ENCODE peak calls at places on chromosomes 1 and 21, in four cellular contexts. One of them, this sample, is unnamed.
A peak's percentile ranks its signal among the peaks of the same experiment; 100 is the strongest.

GRCh38 chr1:163980391-163980790 is 578.6 kb upstream of the PBX1 start:
- DNase-seq in posterior cingulate gyrus: no peak
- DNase-seq in activated T-cell treated with anti-CD3 and anti-CD28 coated beads, Interleukin-2, amount 50 U/mL, for 72 hours: no peak
- DNase-seq in NCI-H2081: peak; percentile 65
- DNase-seq in this sample: no peak

GRCh38 chr1:199113265-199113869 is 474.5 kb downstream of the PTPRC start:
- DNase-seq in posterior cingulate gyrus: peak; percentile 77
- DNase-seq in NCI-H2081: peak; percentile 43
- DNase-seq in activated T-cell treated with anti-CD3 and anti-CD28 coated beads, Interleukin-2, amount 50 U/mL, for 72 hours: peak; percentile 67
- DNase-seq in this sample: no peak

GRCh38 chr21:44890338-44890931 is 16.9 kb upstream of the PTTG1IP start:
- DNase-seq in activated T-cell treated with anti-CD3 and anti-CD28 coated beads, Interleukin-2, amount 50 U/mL, for 72 hours: no peak
- DNase-seq in NCI-H2081: no peak
- DNase-seq in posterior cingulate gyrus: no peak
- DNase-seq in this sample: no peak

GRCh38 chr21:42222821-42223390 is 4.0 kb downstream of the ABCG1 start:
- DNase-seq in activated T-cell treated with anti-CD3 and anti-CD28 coated beads, Interleukin-2, amount 50 U/mL, for 72 hours: no peak
- DNase-seq in posterior cingulate gyrus: no peak
- DNase-seq in NCI-H2081: no peak
- DNase-seq in this sample: no peak

GRCh38 chr1:201954263-201955008 is 867 bp upstream of the TIMM17A start:
- DNase-seq in posterior cingulate gyrus: no peak
- DNase-seq in activated T-cell treated with anti-CD3 and anti-CD28 coated beads, Interleukin-2, amount 50 U/mL, for 72 hours: peak; percentile 10
- DNase-seq in NCI-H2081: no peak
- DNase-seq in this sample: no peak

GRCh38 chr1:44501022-44501910 is 96.2 kb downstream of the RNF220 start:
- DNase-seq in posterior cingulate gyrus: peak; percentile 78
- DNase-seq in activated T-cell treated with anti-CD3 and anti-CD28 coated beads, Interleukin-2, amount 50 U/mL, for 72 hours: no peak
- DNase-seq in NCI-H2081: no peak
- DNase-seq in this sample: no peak

GRCh38 chr1:197304626-197305200 is 36.7 kb downstream of the CRB1 start:
- DNase-seq in NCI-H2081: no peak
- DNase-seq in activated T-cell treated with anti-CD3 and anti-CD28 coated beads, Interleukin-2, amount 50 U/mL, for 72 hours: no peak
- DNase-seq in posterior cingulate gyrus: no peak
- DNase-seq in this sample: no peak

GRCh38 chr1:226619031-226619430 is 70.5 kb downstream of the STUM start:
- DNase-seq in activated T-cell treated with anti-CD3 and anti-CD28 coated beads, Interleukin-2, amount 50 U/mL, for 72 hours: no peak
- DNase-seq in NCI-H2081: no peak
- DNase-seq in posterior cingulate gyrus: no peak
- DNase-seq in this sample: no peak

GRCh38 chr1:201184734-201185453 is 5.7 kb upstream of the IGFN1 start:
- DNase-seq in posterior cingulate gyrus: peak; percentile 20
- DNase-seq in activated T-cell treated with anti-CD3 and anti-CD28 coated beads, Interleukin-2, amount 50 U/mL, for 72 hours: no peak
- DNase-seq in NCI-H2081: no peak
- DNase-seq in this sample: peak; percentile 32

GRCh38 chr1:171292799-171293198 is 21.2 kb upstream of the FMO4 start:
- DNase-seq in NCI-H2081: no peak
- DNase-seq in activated T-cell treated with anti-CD3 and anti-CD28 coated beads, Interleukin-2, amount 50 U/mL, for 72 hours: no peak
- DNase-seq in posterior cingulate gyrus: no peak
- DNase-seq in this sample: no peak

GRCh38 chr1:66294692-66295384 is 239.1 kb upstream of the SGIP1 start:
- DNase-seq in activated T-cell treated with anti-CD3 and anti-CD28 coated beads, Interleukin-2, amount 50 U/mL, for 72 hours: peak; percentile 18
- DNase-seq in NCI-H2081: no peak
- DNase-seq in posterior cingulate gyrus: no peak
- DNase-seq in this sample: no peak

GRCh38 chr1:221740941-221741363 is 937 bp downstream of the DUSP10 start:
- DNase-seq in posterior cingulate gyrus: peak; percentile 24
- DNase-seq in NCI-H2081: no peak
- DNase-seq in activated T-cell treated with anti-CD3 and anti-CD28 coated beads, Interleukin-2, amount 50 U/mL, for 72 hours: peak; percentile 41
- DNase-seq in this sample: no peak

GRCh38 chr21:25579402-25580016 is 27.8 kb downstream of the MRPL39 start:
- DNase-seq in posterior cingulate gyrus: no peak
- DNase-seq in NCI-H2081: no peak
- DNase-seq in activated T-cell treated with anti-CD3 and anti-CD28 coated beads, Interleukin-2, amount 50 U/mL, for 72 hours: no peak
- DNase-seq in this sample: no peak

GRCh38 chr1:198201956-198202784 is 45.4 kb downstream of the NEK7 start:
- DNase-seq in posterior cingulate gyrus: no peak
- DNase-seq in activated T-cell treated with anti-CD3 and anti-CD28 coated beads, Interleukin-2, amount 50 U/mL, for 72 hours: peak; percentile 65
- DNase-seq in NCI-H2081: no peak
- DNase-seq in this sample: no peak

GRCh38 chr1:15959847-15960446 is 16.0 kb downstream of the ZBTB17 start:
- DNase-seq in posterior cingulate gyrus: no peak
- DNase-seq in activated T-cell treated with anti-CD3 and anti-CD28 coated beads, Interleukin-2, amount 50 U/mL, for 72 hours: no peak
- DNase-seq in NCI-H2081: no peak
- DNase-seq in this sample: no peak

GRCh38 chr1:154791292-154792278 is 78.5 kb downstream of the KCNN3 start:
- DNase-seq in NCI-H2081: no peak
- DNase-seq in activated T-cell treated with anti-CD3 and anti-CD28 coated beads, Interleukin-2, amount 50 U/mL, for 72 hours: peak; percentile 90
- DNase-seq in posterior cingulate gyrus: no peak
- DNase-seq in this sample: no peak

GRCh38 chr1:184297244-184297750 is 89.5 kb upstream of the C1orf21 start:
- DNase-seq in posterior cingulate gyrus: no peak
- DNase-seq in activated T-cell treated with anti-CD3 and anti-CD28 coated beads, Interleukin-2, amount 50 U/mL, for 72 hours: no peak
- DNase-seq in NCI-H2081: no peak
- DNase-seq in this sample: no peak

GRCh38 chr1:205343431-205344009 is 13.2 kb downstream of the KLHDC8A start:
- DNase-seq in NCI-H2081: no peak
- DNase-seq in posterior cingulate gyrus: peak; percentile 19
- DNase-seq in activated T-cell treated with anti-CD3 and anti-CD28 coated beads, Interleukin-2, amount 50 U/mL, for 72 hours: peak; percentile 29
- DNase-seq in this sample: peak; percentile 24

GRCh38 chr1:32094721-32095521 is 12.9 kb upstream of the KPNA6 start:
- DNase-seq in NCI-H2081: no peak
- DNase-seq in posterior cingulate gyrus: no peak
- DNase-seq in activated T-cell treated with anti-CD3 and anti-CD28 coated beads, Interleukin-2, amount 50 U/mL, for 72 hours: no peak
- DNase-seq in this sample: no peak

GRCh38 chr1:162191396-162192322 is 122.2 kb downstream of the NOS1AP start:
- DNase-seq in posterior cingulate gyrus: no peak
- DNase-seq in activated T-cell treated with anti-CD3 and anti-CD28 coated beads, Interleukin-2, amount 50 U/mL, for 72 hours: no peak
- DNase-seq in NCI-H2081: no peak
- DNase-seq in this sample: no peak